ENCODE peak calls at places on chromosomes 7 and 10, in five cellular contexts. A, R, Y, C and J are unnamed samples.

GRCh38 chr7:74022507-74022906 is 5.5 kb upstream of the ELN start:
- DNase-seq in A (no peak), R (no peak), Y (no peak), C (no peak), J (no peak)

GRCh38 chr7:137957887-137958286 is 44.0 kb downstream of the CREB3L2 start:
- DNase-seq in A (no peak), R (no peak), Y (no peak), C (no peak), J (no peak)

GRCh38 chr7:81810448-81811155 is 40.8 kb upstream of the HGF start:
- DNase-seq in A (no peak), R (no peak), Y (no peak), C (no peak), J (no peak)

GRCh38 chr10:88922041-88922440 is 30.5 kb downstream of the ACTA2 start:
- DNase-seq in A (no peak), R (peak), Y (no peak), C (no peak), J (no peak)

GRCh38 chr7:47354831-47355541 is 226.9 kb downstream of the TNS3 start:
- DNase-seq in A (no peak), R (no peak), Y (no peak), C (no peak), J (no peak)

GRCh38 chr7:65475734-65476319 is 102.2 kb downstream of the ZNF92 start:
- DNase-seq in A (peak), R (no peak), Y (peak), C (peak), J (no peak)

GRCh38 chr7:139304517-139304916 is 36.6 kb upstream of the FMC1 start:
- DNase-seq in A (no peak), R (no peak), Y (no peak), C (no peak), J (no peak)

GRCh38 chr10:9796567-9796966 is 1221.1 kb upstream of the CELF2 start:
- DNase-seq in A (no peak), R (no peak), Y (no peak), C (no peak), J (no peak)

GRCh38 chr7:122791959-122792545 is 89.3 kb upstream of the RNF148 start:
- DNase-seq in A (no peak), R (no peak), Y (no peak), C (no peak), J (no peak)

GRCh38 chr10:73601486-73601921 is 10.4 kb upstream of the USP54 start:
- DNase-seq in A (peak), R (peak), Y (peak), C (peak), J (peak)

GRCh38 chr7:157548691-157549265 is 212.0 kb downstream of the DNAJB6 start:
- DNase-seq in A (no peak), R (no peak), Y (no peak), C (no peak), J (no peak)

GRCh38 chr10:7846591-7846990 is 28.3 kb downstream of the TAF3 start:
- DNase-seq in A (no peak), R (peak), Y (no peak), C (no peak), J (peak)

GRCh38 chr10:88966785-88967184 is 14.2 kb upstream of the ACTA2 start:
- DNase-seq in A (no peak), R (peak), Y (no peak), C (no peak), J (no peak)

GRCh38 chr7:96321041-96321669 is 743 bp downstream of the SLC25A13 start:
- DNase-seq in A (peak), R (peak), Y (peak), C (peak), J (peak)

GRCh38 chr10:101766753-101767599 is 8.9 kb downstream of the FGF8 start:
- DNase-seq in A (no peak), R (no peak), Y (no peak), C (no peak), J (no peak)

GRCh38 chr10:121910673-121911420 is 17.0 kb downstream of the ATE1 start:
- DNase-seq in A (no peak), R (peak), Y (no peak), C (no peak), J (peak)

GRCh38 chr10:31942435-31942834 is 13.8 kb upstream of the ARHGAP12 start:
- DNase-seq in A (no peak), R (no peak), Y (no peak), C (no peak), J (no peak)

GRCh38 chr10:14592026-14592425 is 182.7 kb downstream of the FAM107B start:
- DNase-seq in A (peak), R (no peak), Y (peak), C (no peak), J (peak)

GRCh38 chr10:109875828-109876821 is 47.2 kb downstream of the XPNPEP1 start:
- DNase-seq in A (no peak), R (no peak), Y (no peak), C (no peak), J (no peak)

GRCh38 chr7:12124028-12124427 is 87.1 kb upstream of the TMEM106B start:
- DNase-seq in A (no peak), R (no peak), Y (no peak), C (no peak), J (no peak)

GRCh38 chr10:92829042-92829785 is 19.1 kb upstream of the EXOC6 start:
- DNase-seq in A (no peak), R (no peak), Y (no peak), C (no peak), J (no peak)

GRCh38 chr10:121772890-121773289 is 154.9 kb downstream of the ATE1 start:
- DNase-seq in A (no peak), R (peak), Y (no peak), C (no peak), J (no peak)

GRCh38 chr7:116626886-116627285 is 45.1 kb upstream of the MET start:
- DNase-seq in A (no peak), R (no peak), Y (no peak), C (no peak), J (no peak)

GRCh38 chr7:81692146-81692905 is 77.5 kb downstream of the HGF start:
- DNase-seq in A (no peak), R (peak), Y (peak), C (no peak), J (no peak)

GRCh38 chr10:92773776-92774175 is 74.5 kb upstream of the EXOC6 start:
- DNase-seq in A (no peak), R (no peak), Y (no peak), C (no peak), J (no peak)

GRCh38 chr7:133611955-133612354 is 359.1 kb downstream of the EXOC4 start:
- DNase-seq in A (no peak), R (no peak), Y (no peak), C (no peak), J (no peak)

GRCh38 chr10:78512205-78512550 is 478.5 kb downstream of the RPS24 start:
- DNase-seq in A (no peak), R (no peak), Y (no peak), C (no peak), J (no peak)

GRCh38 chr10:78513330-78513729 is 479.7 kb downstream of the RPS24 start:
- DNase-seq in A (no peak), R (peak), Y (no peak), C (no peak), J (no peak)

GRCh38 chr10:78508955-78509354 is 475.3 kb downstream of the RPS24 start:
- DNase-seq in A (no peak), R (no peak), Y (no peak), C (no peak), J (no peak)

GRCh38 chr10:78511324-78512204 is 477.9 kb downstream of the RPS24 start:
- DNase-seq in A (no peak), R (no peak), Y (no peak), C (no peak), J (no peak)

GRCh38 chr10:78510566-78511323 is 477.1 kb downstream of the RPS24 start:
- DNase-seq in A (no peak), R (no peak), Y (no peak), C (no peak), J (no peak)
- TF ChIP-seq CTCF in A (no peak), R (no peak), Y (no peak), C (no peak), J (no peak)

GRCh38 chr10:118871244-118871865 is 116.6 kb upstream of the CACUL1 start:
- DNase-seq in A (peak), R (no peak), Y (peak), C (no peak), J (no peak)

GRCh38 chr10:118867768-118868167 is 113.0 kb upstream of the CACUL1 start:
- DNase-seq in A (no peak), R (no peak), Y (no peak), C (no peak), J (no peak)

GRCh38 chr10:118870467-118871243 is 115.9 kb upstream of the CACUL1 start:
- DNase-seq in A (peak), R (peak), Y (peak), C (peak), J (peak)

GRCh38 chr10:118865998-118866778 is 111.4 kb upstream of the CACUL1 start:
- DNase-seq in A (no peak), R (no peak), Y (no peak), C (no peak), J (no peak)

GRCh38 chr10:118868618-118869017 is 113.8 kb upstream of the CACUL1 start:
- DNase-seq in A (peak), R (no peak), Y (peak), C (no peak), J (peak)
- TF ChIP-seq CTCF in A (no peak), R (no peak), Y (no peak), C (no peak), J (no peak)

GRCh38 chr7:42238709-42239395 is 1.8 kb upstream of the GLI3 start:
- DNase-seq in A (peak), R (peak), Y (peak), C (peak), J (peak)

GRCh38 chr7:42235734-42236133 is 1.3 kb downstream of the GLI3 start:
- DNase-seq in A (peak), R (no peak), Y (no peak), C (no peak), J (peak)

GRCh38 chr7:42237162-42237821 is at the start of gene GLI3:
- DNase-seq in A (peak), R (peak), Y (peak), C (peak), J (peak)

GRCh38 chr7:42236266-42237161 is 495 bp downstream of the GLI3 start:
- DNase-seq in A (peak), R (peak), Y (peak), C (peak), J (peak)

DNA sequence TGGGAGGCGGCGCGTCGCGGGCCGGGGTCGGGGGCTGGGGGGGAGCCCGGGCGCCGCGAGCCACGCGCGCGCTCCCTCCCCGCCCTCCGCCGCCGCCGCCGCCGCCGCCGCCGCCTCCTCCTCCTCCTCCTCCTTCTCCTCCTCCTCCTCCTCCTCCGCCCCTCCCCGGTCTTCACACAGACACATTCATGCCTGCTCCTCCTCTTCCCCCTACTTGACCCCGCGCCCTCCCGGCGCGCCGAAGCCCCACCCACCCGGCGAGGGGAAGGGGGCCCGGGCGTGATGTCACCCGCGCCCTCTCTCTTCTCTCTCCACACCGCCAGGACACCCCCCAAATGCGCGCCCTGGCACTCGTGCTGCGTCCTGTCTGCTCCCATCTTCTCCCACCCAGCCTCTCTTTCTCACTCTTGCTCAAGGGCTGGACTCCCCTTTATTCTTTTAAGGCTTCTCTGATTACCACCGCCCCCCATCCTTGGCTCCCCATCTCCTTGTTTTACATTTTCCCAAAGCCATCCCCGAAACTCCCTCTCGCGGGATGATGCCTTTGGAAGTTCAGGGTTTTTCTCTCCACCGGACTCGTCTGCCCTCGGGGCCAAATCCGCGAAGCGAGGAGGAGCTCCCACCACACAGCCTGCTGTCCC is 1.0 kb upstream of the GLI3 start:
- DNase-seq in A (peak), R (peak), Y (no peak), C (peak), J (peak)
- TF ChIP-seq CTCF in A (no peak), R (no peak), Y (no peak), C (no peak), J (no peak)

DNA sequence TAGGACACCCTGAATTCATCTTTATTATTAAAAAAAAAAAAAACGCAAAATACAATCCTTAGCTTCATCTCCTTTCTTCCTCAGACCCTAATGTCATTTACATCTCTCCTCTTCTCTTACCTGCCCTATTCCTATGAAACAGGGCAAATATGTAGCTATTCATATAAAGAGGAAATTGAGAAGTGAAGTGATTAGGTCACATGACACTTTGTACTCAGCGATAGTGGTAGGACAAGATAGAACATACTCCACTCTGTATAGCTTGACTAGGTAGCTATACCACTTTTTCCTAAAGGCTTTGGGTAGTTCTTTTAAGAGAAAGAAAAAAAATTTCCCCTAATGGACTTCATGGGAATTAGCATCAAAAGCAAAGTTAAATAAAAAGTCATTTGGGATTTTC is 6.2 kb upstream of the CELF2 start:
- DNase-seq in A (no peak), R (no peak), Y (no peak), C (no peak), J (no peak)
- TF ChIP-seq CTCF in A (no peak), R (no peak), Y (no peak), C (no peak), J (no peak)

DNA sequence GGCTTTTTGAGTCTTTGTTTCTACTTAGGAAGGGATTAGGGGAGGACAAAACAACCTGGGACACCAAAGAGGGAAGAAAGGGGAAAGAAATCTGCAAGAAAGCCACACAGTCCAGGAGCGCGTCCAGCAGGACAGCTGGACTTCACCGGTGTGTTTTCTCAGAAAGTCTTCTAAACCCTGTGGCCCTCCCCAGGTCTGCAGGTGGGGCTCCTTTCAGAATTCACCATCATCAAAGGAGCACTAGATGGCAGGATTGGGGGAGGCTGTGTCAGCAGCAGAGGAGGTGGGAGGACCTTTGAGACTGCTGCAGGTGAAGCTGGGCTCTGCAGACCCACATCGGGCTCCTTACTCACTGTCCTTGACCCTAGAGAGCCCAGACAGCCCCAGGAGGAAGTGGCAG is 13.9 kb upstream of the DRGX start:
- DNase-seq in A (no peak), R (no peak), Y (no peak), C (no peak), J (no peak)
- TF ChIP-seq CTCF in A (no peak), R (no peak), Y (no peak), C (no peak), J (no peak)

GRCh38 chr7:99438573-99439480 is at the start of the genes CPSF4 and PTCD1:
- DNase-seq in A (peak), R (peak), Y (peak), C (peak), J (peak)
- TF ChIP-seq CTCF in A (no peak), R (no peak), Y (no peak), C (no peak), J (no peak)